ENCODE peak calls at places on chromosomes 5 and 9, in nine cellular contexts. E, B, L, Y, S, N, C, T and P are unnamed samples.

GRCh38 chr9:84271004-84271886 is 69.3 kb downstream of the SLC28A3 start:
- DNase-seq in E (peak), B (peak), L (no peak), Y (peak), S (no peak), N (no peak), C (peak), T (peak), P (peak)

GRCh38 chr5:38835887-38836286 is 9.9 kb upstream of the OSMR start:
- DNase-seq in E (no peak), B (peak), L (no peak), Y (no peak), S (no peak), N (no peak), C (no peak), T (peak), P (no peak)

GRCh38 chr5:117594165-117594564 is 1019.5 kb upstream of the SEMA6A start:
- DNase-seq in E (no peak), B (peak), L (no peak), Y (no peak), S (no peak), N (no peak), C (peak), T (peak), P (no peak)

GRCh38 chr5:60483046-60483445 is 216.9 kb downstream of the DEPDC1B start:
- DNase-seq in E (no peak), B (no peak), L (no peak), Y (no peak), S (peak), N (no peak), C (no peak), T (no peak), P (no peak)

GRCh38 chr5:171386006-171386671 is 1.5 kb upstream of the NPM1 start:
- DNase-seq in E (no peak), B (no peak), L (no peak), Y (no peak), S (no peak), N (no peak), C (no peak), T (no peak), P (no peak)

GRCh38 chr5:34053133-34053532 is 10.1 kb upstream of the C1QTNF3 start:
- DNase-seq in E (no peak), B (peak), L (peak), Y (no peak), S (peak), N (no peak), C (no peak), T (peak), P (peak)

GRCh38 chr5:83042507-83042906 is 34.7 kb downstream of the TMEM167A start:
- DNase-seq in E (no peak), B (no peak), L (no peak), Y (no peak), S (no peak), N (no peak), C (no peak), T (no peak), P (no peak)

GRCh38 chr5:133635051-133635450 is 22.7 kb upstream of the FSTL4 start:
- DNase-seq in E (no peak), B (no peak), L (no peak), Y (no peak), S (peak), N (no peak), C (no peak), T (peak), P (no peak)

GRCh38 chr5:464843-465590 is 22.0 kb downstream of the EXOC3 start:
- DNase-seq in E (peak), B (no peak), L (no peak), Y (no peak), S (no peak), N (no peak), C (no peak), T (no peak), P (no peak)

GRCh38 chr5:173623296-173623771 is 6.9 kb upstream of the BOD1 start:
- DNase-seq in E (no peak), B (no peak), L (no peak), Y (no peak), S (no peak), N (no peak), C (no peak), T (no peak), P (no peak)

GRCh38 chr5:135832263-135832555 is 2.3 kb upstream of the SLC25A48 start:
- DNase-seq in E (no peak), B (no peak), L (no peak), Y (no peak), S (no peak), N (no peak), C (no peak), T (peak), P (no peak)

GRCh38 chr9:130634801-130635200 is 29.6 kb upstream of the PRDM12 start:
- DNase-seq in E (no peak), B (no peak), L (no peak), Y (no peak), S (no peak), N (no peak), C (no peak), T (no peak), P (no peak)

GRCh38 chr5:65171645-65172044 is 310.1 kb downstream of the ADAMTS6 start:
- DNase-seq in E (no peak), B (no peak), L (no peak), Y (no peak), S (no peak), N (no peak), C (no peak), T (no peak), P (no peak)

GRCh38 chr5:149380466-149381121 is 1.5 kb upstream of the IL17B start:
- DNase-seq in E (no peak), B (no peak), L (no peak), Y (no peak), S (no peak), N (no peak), C (no peak), T (no peak), P (no peak)

GRCh38 chr9:108813951-108814601 is 41.7 kb downstream of the ACTL7B start:
- DNase-seq in E (no peak), B (peak), L (peak), Y (no peak), S (peak), N (no peak), C (no peak), T (peak), P (no peak)